ENCODE peak calls at places on chromosome 11, in five cellular contexts. H is OCI-LY7, C is uterus, J is K562, I is psoas muscle. B is an unnamed sample. For H3K36me3, the result is how much of the 10 kb centered on the place peaks cover.

GRCh38 chr11:17734986-17735822 is 623 bp downstream of the KCNC1 start:
- DNase-seq in H (no peak), C (no peak), J (peak), I (peak), B (peak)

GRCh38 chr11:18749681-18750319 is 23.8 kb upstream of the IGSF22 start:
- DNase-seq in H (no peak), C (no peak), J (no peak), I (no peak), B (peak)

GRCh38 chr11:15605094-15605493 is 490.4 kb downstream of the INSC start:
- DNase-seq in H (no peak), C (no peak), J (no peak), I (no peak), B (no peak)

GRCh38 chr11:17259519-17259918 is 17.0 kb upstream of the NUCB2 start:
- DNase-seq in H (no peak), C (no peak), J (no peak), I (no peak), B (peak)

GRCh38 chr11:129701706-129702105 is 113.9 kb upstream of the TMEM45B start:
- DNase-seq in H (no peak), C (no peak), J (peak), I (no peak), B (no peak)

GRCh38 chr11:46051102-46051501 is 70.2 kb downstream of the PHF21A start:
- DNase-seq in H (no peak), C (no peak), J (no peak), I (no peak), B (no peak)

GRCh38 chr11:95076416-95076815 is 9.7 kb downstream of the SRSF8 start:
- DNase-seq in H (no peak), C (peak), J (no peak), I (no peak), B (peak)

GRCh38 chr11:117839936-117840813 is 15.6 kb upstream of the FXYD2 start:
- DNase-seq in H (no peak), C (peak), J (no peak), I (no peak), B (no peak)

GRCh38 chr11:103322861-103323260 is 213.6 kb downstream of the DYNC2H1 start:
- DNase-seq in H (no peak), C (peak), J (no peak), I (no peak), B (no peak)

GRCh38 chr11:43962383-43962969 is 20.0 kb downstream of the C11orf96 start:
- DNase-seq in H (no peak), C (peak), J (no peak), I (no peak), B (no peak)

GRCh38 chr11:88464528-88464927 is 127.0 kb upstream of the CTSC start:
- DNase-seq in H (no peak), C (no peak), J (no peak), I (no peak), B (no peak)

GRCh38 chr11:68354181-68354872 is 41.9 kb downstream of the LRP5 start:
- DNase-seq in H (no peak), C (peak), J (no peak), I (peak), B (peak)

GRCh38 chr11:8258771-8259170 is 4.9 kb downstream of the LMO1 start:
- DNase-seq in H (no peak), C (peak), J (no peak), I (no peak), B (peak)

GRCh38 chr11:118169300-118170140 is 6.9 kb downstream of the SCN2B start:
- DNase-seq in H (no peak), C (no peak), J (no peak), I (no peak), B (no peak)

GRCh38 chr11:108218455-108218854 is 4.0 kb downstream of the NPAT start:
- DNase-seq in H (no peak), C (no peak), J (no peak), I (no peak), B (peak)

GRCh38 chr11:119810478-119811232 is 81.7 kb upstream of the NECTIN1 start:
- DNase-seq in H (no peak), C (no peak), J (no peak), I (no peak), B (peak)

GRCh38 chr11:121721961-121722360 is 269.2 kb upstream of the SORL1-AS1 start:
- DNase-seq in H (no peak), C (no peak), J (no peak), I (no peak), B (no peak)

GRCh38 chr11:45580399-45580798 is 85.0 kb downstream of the CHST1 start:
- DNase-seq in H (no peak), C (no peak), J (no peak), I (no peak), B (peak)

GRCh38 chr11:60972182-60973030 is 926 bp downstream of the CD6 start:
- DNase-seq in H (no peak), C (no peak), J (no peak), I (no peak), B (no peak)

GRCh38 chr11:60970890-60971289 is 590 bp upstream of the CD6 start:
- DNase-seq in H (no peak), C (no peak), J (no peak), I (no peak), B (no peak)

GRCh38 chr11:60971520-60971919 is at the start of gene CD6:
- DNase-seq in H (no peak), C (no peak), J (no peak), I (no peak), B (no peak)

GRCh38 chr11:60974726-60975125 is 3.2 kb downstream of the CD6 start:
- DNase-seq in H (no peak), C (no peak), J (no peak), I (no peak), B (no peak)

DNA sequence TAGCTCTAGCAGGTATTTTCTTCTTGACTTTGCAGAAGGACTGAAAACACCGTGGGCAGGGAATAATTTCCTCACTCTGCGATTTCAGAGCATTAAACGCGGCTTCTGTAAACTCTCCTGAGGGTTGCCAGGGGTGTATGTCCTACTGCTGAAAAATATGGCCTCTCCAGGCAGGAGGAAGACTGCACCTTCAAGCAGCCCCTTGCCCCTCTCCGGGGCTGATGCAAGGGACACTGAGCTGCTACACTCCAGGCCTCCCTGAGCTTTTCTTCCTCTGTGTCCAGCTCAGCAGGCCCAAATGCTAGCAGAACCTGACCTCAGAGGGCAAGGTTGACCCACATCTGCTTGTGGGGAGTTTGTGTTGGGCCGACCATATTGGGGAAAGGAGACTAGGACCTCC is 2.2 kb downstream of the CD6 start:
- DNase-seq in H (no peak), C (no peak), J (no peak), I (no peak), B (no peak)
- H3K4me3 ChIP-seq in H (no peak), C (no peak), J (no peak), I (no peak), B (no peak)

GRCh38 chr11:58784995-58785394 is 53.3 kb upstream of the GLYAT start:
- DNase-seq in H (no peak), C (no peak), J (no peak), I (no peak), B (no peak)
- TF ChIP-seq CTCF in H (peak), C (no peak), J (peak), I (no peak), B (no peak)

GRCh38 chr11:589798-590197 is 13.5 kb downstream of the PHRF1 start:
- DNase-seq in H (no peak), C (no peak), J (no peak), I (no peak), B (no peak)
- H3K36me3 ChIP-seq in H (half or more), C (under half), J (half or more), I (under half), B (under half)

GRCh38 chr11:65900899-65901180 is 652 bp upstream of the FOSL1 start:
- DNase-seq in H (no peak), C (no peak), J (no peak), I (no peak), B (no peak)
- H3K4me3 ChIP-seq in H (no peak), C (no peak), J (peak), I (peak), B (no peak)

GRCh38 chr11:77471520-77472234 is 2.2 kb downstream of the PAK1 start:
- DNase-seq in H (peak), C (no peak), J (peak), I (no peak), B (peak)
- TF ChIP-seq CTCF in H (peak), C (no peak), J (peak), I (no peak), B (peak)

DNA sequence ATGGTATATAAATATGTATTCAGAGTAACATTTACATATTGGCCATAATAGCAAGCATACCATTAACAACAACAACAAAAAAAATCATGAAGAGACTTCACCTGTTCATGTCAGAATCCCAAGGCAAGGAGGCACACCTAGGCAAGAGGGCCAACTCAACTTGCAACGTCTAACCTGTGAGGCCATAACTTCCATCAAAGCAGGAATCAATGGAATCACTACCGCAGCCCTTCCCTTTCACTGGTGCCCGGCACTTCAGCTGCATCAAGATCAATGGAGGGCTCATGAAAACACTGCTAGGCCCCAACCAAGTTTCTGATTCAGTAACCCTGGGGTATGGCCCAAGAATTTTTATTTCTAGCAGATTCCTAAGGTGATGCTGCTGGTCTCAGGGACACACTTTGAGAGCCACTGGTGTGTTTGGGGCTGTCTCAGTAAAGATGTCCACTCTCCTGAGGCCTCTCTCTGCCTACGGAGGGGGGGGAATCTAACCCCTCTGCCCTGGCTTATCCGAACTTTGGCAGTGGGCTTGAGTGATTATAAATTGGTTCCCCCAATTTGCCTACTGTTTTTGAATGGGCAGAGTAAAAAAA is 8.0 kb downstream of the ZFTA start:
- DNase-seq in H (no peak), C (no peak), J (no peak), I (no peak), B (no peak)
- H3K36me3 ChIP-seq in H (under half), C (under half), J (half or more), I (under half), B (under half)